ENCODE peak calls at places on chromosomes 12 and 14, in four cellular contexts. R, C, E and S are unnamed samples.

GRCh38 chr12:122889658-122890561 is 6.0 kb downstream of the VPS37B start:
- DNase-seq in R (no peak), E (no peak), C (no peak), S (no peak)

GRCh38 chr12:47949441-47950341 is 13.7 kb upstream of the TMEM106C start:
- DNase-seq in E (peak; percentile 70), R (peak; percentile 85), C (peak; percentile 63), S (peak; percentile 9)

GRCh38 chr12:115078334-115078733 is 394.4 kb upstream of the TBX3 start:
- DNase-seq in E (no peak), C (no peak), R (no peak), S (no peak)

GRCh38 chr14:72883963-72884362 is 9.9 kb downstream of the DPF3 start:
- DNase-seq in E (no peak), C (no peak), R (no peak), S (no peak)

GRCh38 chr14:69107407-69108003 is 45.4 kb downstream of the DCAF5 start:
- DNase-seq in R (no peak), C (no peak), E (no peak), S (no peak)

GRCh38 chr12:56160160-56160763 is 2.1 kb downstream of the MYL6 start:
- DNase-seq in R (no peak), C (no peak), E (no peak), S (no peak)

GRCh38 chr12:54035561-54036377 is 2.9 kb downstream of the HOXC5 start:
- DNase-seq in E (no peak), R (no peak), C (no peak), S (no peak)

GRCh38 chr12:96327889-96328288 is 72.3 kb downstream of the CDK17 start:
- DNase-seq in E (no peak), R (no peak), C (no peak), S (no peak)

GRCh38 chr12:6927379-6927991 is at the start of gene ATN1:
- DNase-seq in E (peak; percentile 82), R (peak; percentile 89), C (peak; percentile 86), S (peak; percentile 67)

GRCh38 chr14:21498540-21499526 is 12.3 kb downstream of the METTL3 start:
- DNase-seq in C (no peak), R (no peak), E (no peak), S (no peak)

GRCh38 chr14:33647385-33647786 is 303.5 kb downstream of the EGLN3 start:
- DNase-seq in R (no peak), E (no peak), C (no peak), S (no peak)

GRCh38 chr12:54292083-54292930 is 8.5 kb downstream of the NFE2 start:
- DNase-seq in E (no peak), R (no peak), C (no peak), S (no peak)

GRCh38 chr12:48414046-48414445 is 58.3 kb upstream of the ANP32D start:
- DNase-seq in C (peak; percentile 41), R (no peak), E (no peak), S (no peak)

GRCh38 chr12:127145929-127146789 is 1120.8 kb upstream of the TMEM132C start:
- DNase-seq in R (peak; percentile 82), E (peak; percentile 85), C (no peak), S (peak; percentile 48)
- H3K27ac ChIP-seq in R (no peak overlapping the region), E (no peak overlapping the region), C (no peak overlapping the region), S (peak overlapping the region; percentile 68)

GRCh38 chr12:80708535-80709328 is 1.3 kb downstream of the MYF6 start:
- DNase-seq in R (no peak), C (no peak), E (no peak), S (no peak)

GRCh38 chr12:80712866-80713265 is 3.8 kb upstream of the MYF5 start:
- DNase-seq in C (no peak), R (no peak), E (no peak), S (no peak)

GRCh38 chr12:80709811-80710726 is 2.6 kb downstream of the MYF6 start:
- DNase-seq in C (no peak), E (no peak), R (no peak), S (no peak)

GRCh38 chr12:80711866-80712265 is 4.4 kb downstream of the MYF6 start:
- DNase-seq in R (no peak), C (no peak), E (no peak), S (no peak)

GRCh38 chr12:80710727-80711066 is 3.3 kb downstream of the MYF6 start:
- DNase-seq in C (no peak), R (no peak), E (no peak), S (no peak)
- H3K27ac ChIP-seq in C (no peak overlapping the region), R (no peak overlapping the region), E (no peak overlapping the region), S (no peak overlapping the region)

DNA sequence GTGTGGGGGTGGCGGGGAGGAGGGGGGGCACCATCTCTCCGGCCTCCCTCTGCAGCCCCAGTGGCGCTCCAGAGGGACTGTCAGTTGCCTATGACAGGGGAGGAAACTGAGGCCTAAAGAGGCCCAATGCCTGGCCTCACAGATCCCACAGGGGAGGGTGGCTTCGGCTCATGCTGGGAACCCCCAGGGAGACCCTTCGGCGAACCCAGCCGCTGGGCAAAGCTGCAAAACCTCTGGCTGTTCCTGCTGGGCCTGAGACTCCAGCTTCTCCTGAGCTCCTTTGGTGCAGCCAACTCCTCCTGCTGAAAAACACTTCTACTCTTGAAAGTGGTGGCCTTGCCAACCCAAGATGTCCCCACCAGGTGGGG is 170.1 kb upstream of the RTL1 start:
- DNase-seq in C (peak; percentile 16), E (no peak), R (peak; percentile 31), S (no peak)
- H3K27ac ChIP-seq in C (no peak overlapping the region), E (no peak overlapping the region), R (no peak overlapping the region), S (no peak overlapping the region)

DNA sequence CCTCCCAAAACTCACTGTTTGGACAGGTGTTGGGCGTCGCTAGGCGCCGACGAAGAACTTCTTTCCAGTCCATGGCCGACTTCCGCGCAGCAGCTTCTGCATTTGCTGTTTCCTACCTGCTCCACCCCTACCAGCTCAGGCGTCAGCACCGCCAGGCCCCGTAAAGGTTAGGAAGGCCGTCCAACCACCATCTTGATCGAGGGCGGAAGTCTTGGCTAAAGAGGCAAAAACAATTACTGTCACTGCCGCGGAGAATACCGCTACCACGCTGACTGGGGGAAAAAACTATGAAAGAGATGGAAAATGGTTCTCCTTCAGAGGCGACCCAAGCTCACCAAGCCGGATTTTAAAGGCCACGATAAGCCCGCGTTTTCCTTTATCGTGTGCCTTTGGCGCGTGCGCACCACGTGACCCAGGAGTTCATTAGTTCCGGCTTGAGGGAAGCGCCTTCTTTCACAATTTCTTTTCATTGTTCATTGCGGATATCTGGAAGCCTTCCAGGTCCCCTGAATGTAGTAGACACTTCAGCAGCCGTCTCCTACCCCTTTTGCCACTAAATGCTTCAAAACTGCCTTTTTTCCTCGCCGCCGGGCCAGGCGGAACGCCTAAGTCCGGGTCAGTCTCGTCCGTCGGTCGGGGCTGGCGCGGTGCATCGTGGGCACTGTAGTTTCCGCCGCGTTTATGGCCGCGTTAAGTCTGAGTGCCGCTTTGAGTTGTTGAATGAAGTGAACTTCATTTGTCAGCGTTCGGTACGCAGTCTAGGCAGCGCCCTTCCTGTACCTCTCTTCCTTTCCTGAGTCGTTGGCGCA is at the start of the genes PPP2R3C and PRORP:
- DNase-seq in R (peak; percentile 93), C (peak; percentile 96), E (peak; percentile 90), S (peak; percentile 92)
- H3K27ac ChIP-seq in R (peak within 1 kb of the TSS; percentile 97), C (peak within 1 kb of the TSS; percentile 93), E (peak within 1 kb of the TSS; percentile 99), S (peak within 1 kb of the TSS; percentile 99)

GRCh38 chr12:51389302-51389999 is 1.8 kb downstream of the GALNT6 start:
- DNase-seq in C (no peak), R (no peak), E (peak; percentile 34), S (no peak)

GRCh38 chr12:51388826-51389225 is 2.4 kb downstream of the GALNT6 start:
- DNase-seq in R (no peak), C (no peak), E (peak; percentile 40), S (no peak)

GRCh38 chr12:51390457-51391046 is 654 bp downstream of the GALNT6 start:
- DNase-seq in E (no peak), R (no peak), C (no peak), S (no peak)

GRCh38 chr12:51386361-51386760 is 4.8 kb downstream of the GALNT6 start:
- DNase-seq in E (no peak), R (no peak), C (no peak), S (no peak)

DNA sequence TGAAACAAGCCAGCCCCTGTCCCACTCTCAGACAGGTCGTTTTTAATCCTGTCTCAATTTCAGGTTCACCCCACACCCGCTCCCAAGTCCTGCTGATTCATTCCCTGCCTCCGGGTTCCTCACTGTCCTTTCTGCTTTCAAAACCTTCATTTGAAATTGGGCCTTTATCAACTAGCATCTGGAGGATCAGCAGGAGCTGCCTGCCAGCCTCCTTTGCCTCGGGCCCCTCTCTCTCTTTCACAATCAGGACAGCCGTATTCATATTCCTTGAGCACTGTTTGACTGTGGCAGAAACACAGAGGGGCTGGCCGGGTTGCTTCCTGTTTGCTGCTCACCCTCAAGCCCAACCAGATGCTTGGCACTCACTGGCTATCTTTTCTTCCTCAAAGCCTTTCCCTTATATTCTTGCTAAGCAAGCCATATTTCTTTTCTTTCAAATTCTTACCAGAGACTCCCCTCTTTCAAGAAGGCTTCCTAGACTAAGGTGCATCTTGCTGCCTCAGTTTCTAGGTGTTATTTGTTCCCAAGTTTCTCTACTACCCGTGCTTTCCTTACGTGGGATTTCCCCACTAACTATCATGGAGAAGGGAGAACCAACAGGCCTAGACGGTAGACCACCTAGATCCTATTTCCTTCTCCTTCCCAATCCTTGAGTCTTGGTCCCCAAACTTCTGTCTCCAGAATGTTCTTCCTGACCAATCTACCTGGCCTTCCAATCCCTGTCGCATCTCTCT is 3.0 kb downstream of the GALNT6 start:
- DNase-seq in R (no peak), E (peak; percentile 48), C (peak; percentile 44), S (no peak)
- H3K27ac ChIP-seq in R (no peak overlapping the region), E (peak overlapping the region; percentile 81), C (no peak overlapping the region), S (peak overlapping the region; percentile 82)